ENCODE peak calls at places on chromosomes 2 and 18, in four cellular contexts. K, F, J and D are unnamed samples.

GRCh38 chr2:218964041-218964771 is 4.7 kb downstream of the CDK5R2 start:
- DNase-seq in K (no peak), F (no peak), J (no peak), D (no peak)

GRCh38 chr2:128638311-128638710 is 319.6 kb upstream of the HS6ST1 start:
- DNase-seq in K (no peak), F (no peak), J (no peak), D (peak; percentile 60)

GRCh38 chr2:215635788-215636139 is 199.9 kb upstream of the FN1 start:
- DNase-seq in K (no peak), F (no peak), J (no peak), D (no peak)

GRCh38 chr2:31402388-31402787 is 12.2 kb downstream of the XDH start:
- DNase-seq in K (no peak), F (no peak), J (no peak), D (no peak)

GRCh38 chr2:188937228-188938220 is 36.6 kb upstream of the COL3A1 start:
- DNase-seq in K (no peak), F (no peak), J (no peak), D (no peak)

GRCh38 chr18:43060020-43060419 is 55.5 kb downstream of the RIT2 start:
- DNase-seq in K (no peak), F (no peak), J (no peak), D (no peak)

GRCh38 chr2:181466661-181467576 is 9.7 kb downstream of the ITGA4 start:
- DNase-seq in K (peak; percentile 71), F (peak; percentile 53), J (peak; percentile 61), D (no peak)

GRCh38 chr2:192500550-192501200 is 305.9 kb upstream of the TMEFF2 start:
- DNase-seq in K (no peak), F (no peak), J (no peak), D (no peak)

GRCh38 chr2:118431188-118431562 is 342.9 kb downstream of the INSIG2 start:
- DNase-seq in K (no peak), F (no peak), J (no peak), D (no peak)

GRCh38 chr18:50030146-50030545 is 164.8 kb downstream of the MYO5B start:
- DNase-seq in K (no peak), F (no peak), J (no peak), D (no peak)

GRCh38 chr2:215622836-215623235 is 187.0 kb upstream of the FN1 start:
- DNase-seq in K (no peak), F (no peak), J (no peak), D (no peak)

GRCh38 chr18:3367491-3368091 is 82.4 kb upstream of the TGIF1 start:
- DNase-seq in K (no peak), F (no peak), J (no peak), D (no peak)

GRCh38 chr2:169090133-169090820 is 20.9 kb downstream of the DHRS9 start:
- DNase-seq in K (no peak), F (no peak), J (no peak), D (no peak)

DNA sequence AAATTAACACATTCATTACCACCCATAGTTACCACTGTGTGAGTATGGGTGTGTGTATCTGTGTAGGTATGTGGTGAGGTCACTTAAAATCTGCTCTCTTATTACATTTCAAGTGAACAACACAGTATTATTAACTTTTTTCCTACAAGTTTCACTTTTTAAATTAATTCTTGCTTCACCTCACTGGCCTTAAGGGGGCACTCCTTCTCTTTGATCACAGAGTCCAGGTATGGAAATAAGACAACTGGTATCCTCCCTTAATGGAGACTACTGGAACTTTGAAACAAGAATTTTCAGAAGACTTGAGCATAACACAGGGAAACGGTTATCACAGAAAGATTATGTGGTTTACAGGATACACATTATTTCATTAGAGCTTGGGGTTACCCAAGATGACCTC is 255.8 kb downstream of the ASXL3 start:
- DNase-seq in K (no peak), F (no peak), J (no peak), D (no peak)
- TF ChIP-seq CTCF in K (no peak), F (no peak), J (no peak), D (no peak)

GRCh38 chr2:15591692-15592463 is at the start of gene DDX1:
- DNase-seq in K (peak; percentile 79), F (peak; percentile 90), J (peak; percentile 83), D (peak; percentile 91)
- TF ChIP-seq CTCF in K (no peak), F (no peak), J (no peak), D (peak; percentile 24)

GRCh38 chr2:44937688-44938240 is 3.7 kb upstream of the SIX3 start:
- DNase-seq in K (no peak), F (no peak), J (no peak), D (no peak)
- TF ChIP-seq CTCF in K (no peak), F (no peak), J (no peak), D (no peak)

GRCh38 chr2:222862068-222862914 is 1.5 kb downstream of the ACSL3 start:
- DNase-seq in K (no peak), F (no peak), J (no peak), D (no peak)
- TF ChIP-seq CTCF in K (no peak), F (peak; percentile 19), J (peak; percentile 30), D (no peak)

GRCh38 chr2:27025281-27025800 is 7.4 kb upstream of the TMEM214 start:
- DNase-seq in K (no peak), F (no peak), J (no peak), D (no peak)

GRCh38 chr2:27024812-27025211 is 8.0 kb upstream of the TMEM214 start:
- DNase-seq in K (no peak), F (no peak), J (no peak), D (no peak)

GRCh38 chr2:27023740-27024139 is 9.0 kb upstream of the TMEM214 start:
- DNase-seq in K (no peak), F (no peak), J (no peak), D (no peak)

GRCh38 chr2:27025861-27026851 is 6.6 kb upstream of the TMEM214 start:
- DNase-seq in K (no peak), F (no peak), J (no peak), D (no peak)

DNA sequence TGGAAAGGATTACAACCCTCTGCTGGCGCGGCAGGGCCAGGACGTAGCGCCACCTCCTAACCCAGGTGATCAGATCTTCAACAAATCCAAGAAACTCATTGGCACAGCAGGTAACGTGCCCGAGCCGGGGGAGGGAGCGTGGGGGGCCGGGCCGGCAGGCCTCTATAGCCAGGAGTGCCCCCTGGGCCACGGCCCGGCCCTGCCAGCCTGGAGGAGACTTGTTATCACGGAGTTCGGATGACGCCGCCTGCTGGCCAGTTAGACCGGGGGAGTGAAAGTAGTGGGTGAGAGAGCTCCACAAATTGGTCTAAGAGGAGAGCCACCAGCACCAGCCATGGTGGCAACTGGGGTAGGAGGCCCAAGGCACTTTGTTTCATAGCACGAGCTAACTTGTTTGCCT is 8.6 kb upstream of the TMEM214 start:
- DNase-seq in K (no peak), F (no peak), J (no peak), D (no peak)
- TF ChIP-seq CTCF in K (no peak), F (no peak), J (no peak), D (peak; percentile 32)

GRCh38 chr2:6352906-6353515 is 512.7 kb downstream of the CMPK2 start:
- DNase-seq in K (no peak), F (peak; percentile 66), J (peak; percentile 17), D (no peak)
- TF ChIP-seq CTCF in K (no peak), F (peak; percentile 35), J (peak; percentile 66), D (peak; percentile 77)

GRCh38 chr2:86297382-86298147 is 39.9 kb downstream of the REEP1 start:
- DNase-seq in K (no peak), F (no peak), J (no peak), D (no peak)

GRCh38 chr2:86296947-86297346 is 40.5 kb downstream of the REEP1 start:
- DNase-seq in K (no peak), F (no peak), J (no peak), D (peak; percentile 59)

GRCh38 chr2:86301010-86301409 is 36.4 kb downstream of the REEP1 start:
- DNase-seq in K (no peak), F (no peak), J (no peak), D (peak; percentile 36)

GRCh38 chr2:86300496-86300895 is 36.9 kb downstream of the REEP1 start:
- DNase-seq in K (no peak), F (no peak), J (no peak), D (peak; percentile 31)

GRCh38 chr2:86298411-86299390 is 38.7 kb downstream of the REEP1 start:
- DNase-seq in K (no peak), F (no peak), J (no peak), D (peak; percentile 13)
- TF ChIP-seq CTCF in K (no peak), F (peak; percentile 11), J (peak; percentile 34), D (peak; percentile 53)

DNA sequence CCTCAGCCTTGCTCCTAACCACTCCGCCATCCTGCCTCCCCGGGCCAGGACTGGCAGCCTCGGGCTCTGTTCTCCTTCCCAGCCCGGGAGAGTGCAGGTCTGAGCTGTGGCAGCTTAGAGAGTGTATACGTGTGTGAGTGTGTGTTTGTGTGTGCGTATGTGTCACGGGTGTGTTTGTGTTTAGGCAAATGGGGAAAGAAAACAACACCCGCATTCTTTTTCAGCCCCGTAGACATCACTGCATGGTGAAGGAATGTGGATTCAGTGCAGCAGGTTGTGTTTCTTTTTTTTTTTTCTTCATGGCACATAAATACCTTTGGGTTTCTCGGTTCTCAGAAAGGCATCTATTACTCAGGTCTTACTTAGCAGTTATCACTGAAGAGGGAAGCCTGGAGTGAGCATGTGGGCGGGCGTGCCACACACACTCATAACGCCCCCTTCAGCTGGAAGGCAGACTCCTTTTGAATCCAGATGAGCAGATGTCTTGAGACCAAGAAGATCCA is 44.2 kb downstream of the GLI2 start:
- DNase-seq in K (no peak), F (no peak), J (no peak), D (no peak)
- TF ChIP-seq CTCF in K (no peak), F (no peak), J (no peak), D (no peak)